ENCODE peak calls at places on chromosomes 7 and 10, in nine cellular contexts. A is transverse colon, E is stomach, U is uterus, O is IMR-90, H is thoracic aorta, W is astrocyte of the spinal cord, J is vagina, X is OCI-LY7. Q is an unnamed sample.

GRCh38 chr10:35564276-35564982 is 40.7 kb upstream of the GJD4 start:
- DNase-seq in H (no peak), J (no peak), X (peak), A (peak), W (peak), U (no peak), O (peak), E (no peak), Q (no peak)

GRCh38 chr10:117405730-117406129 is 30.5 kb upstream of the PDZD8 start:
- DNase-seq in O (no peak), J (no peak), X (no peak), W (no peak), H (no peak), U (no peak), E (no peak), A (no peak), Q (no peak)

GRCh38 chr7:82985144-82985802 is 177.4 kb downstream of the PCLO start:
- DNase-seq in W (no peak), J (no peak), X (no peak), E (no peak), H (no peak), U (no peak), O (no peak), A (no peak), Q (peak)

GRCh38 chr7:41907444-41907843 is 204.6 kb upstream of the INHBA start:
- DNase-seq in U (no peak), W (no peak), O (no peak), E (no peak), H (no peak), X (no peak), J (no peak), A (no peak), Q (no peak)

GRCh38 chr10:125152646-125153368 is 7.6 kb downstream of the CTBP2 start:
- DNase-seq in O (no peak), W (peak), A (peak), U (peak), J (no peak), E (peak), X (no peak), H (no peak), Q (peak)

GRCh38 chr7:148697256-148697841 is 1.4 kb upstream of the CUL1 start:
- DNase-seq in X (peak), A (peak), W (peak), U (peak), H (no peak), E (no peak), J (no peak), O (peak), Q (no peak)

GRCh38 chr7:117041822-117042221 is 88.5 kb downstream of the ST7 start:
- DNase-seq in W (no peak), U (no peak), H (no peak), J (no peak), E (no peak), X (no peak), O (no peak), A (no peak), Q (no peak)

GRCh38 chr10:93461807-93462178 is 20.3 kb downstream of the MYOF start:
- DNase-seq in X (peak), H (no peak), E (peak), J (no peak), O (peak), A (no peak), W (peak), U (no peak), Q (no peak)

GRCh38 chr10:61211468-61211867 is 241.7 kb downstream of the TMEM26 start:
- DNase-seq in X (no peak), J (no peak), H (no peak), O (no peak), A (no peak), E (no peak), W (no peak), U (no peak), Q (no peak)

GRCh38 chr10:22701132-22701851 is 13.1 kb downstream of the PIP4K2A start:
- DNase-seq in O (no peak), H (no peak), X (no peak), A (no peak), U (no peak), E (no peak), J (no peak), W (no peak), Q (no peak)

GRCh38 chr10:128055061-128055868 is 71.0 kb downstream of the MKI67 start:
- DNase-seq in W (no peak), A (peak), H (no peak), E (no peak), U (no peak), J (no peak), X (no peak), O (no peak), Q (no peak)

GRCh38 chr7:3134715-3135114 is 91.0 kb upstream of the CARD11 start:
- DNase-seq in H (no peak), X (no peak), U (no peak), E (no peak), J (no peak), W (no peak), A (no peak), O (no peak), Q (no peak)

GRCh38 chr7:1250901-1251300 is 18.2 kb downstream of the UNCX start:
- DNase-seq in O (no peak), A (no peak), U (no peak), J (no peak), X (no peak), W (no peak), H (no peak), E (no peak), Q (no peak)

GRCh38 chr10:50788951-50789904 is 49.5 kb downstream of the ASAH2B start:
- DNase-seq in E (no peak), W (peak), X (peak), U (no peak), J (no peak), A (no peak), H (no peak), O (peak), Q (no peak)

GRCh38 chr10:100998991-100999741 is 442 bp upstream of the LZTS2 start:
- DNase-seq in O (peak), A (peak), H (no peak), J (no peak), E (peak), X (peak), U (peak), W (peak), Q (peak)

GRCh38 chr7:46754135-46754730 is 827.7 kb downstream of the TNS3 start:
- DNase-seq in E (no peak), U (no peak), H (no peak), X (no peak), O (peak), J (no peak), A (no peak), W (peak), Q (no peak)

GRCh38 chr10:110192552-110192951 is 14.9 kb upstream of the MXI1 start:
- DNase-seq in U (no peak), E (no peak), J (no peak), A (no peak), O (no peak), H (no peak), X (no peak), W (no peak), Q (no peak)
- TF ChIP-seq CTCF in U (no peak), E (no peak), J (no peak), A (no peak), O (no peak), H (no peak), X (peak), W (no peak), Q (no peak)

GRCh38 chr7:26629696-26630095 is 234.7 kb downstream of the SKAP2 start:
- DNase-seq in H (no peak), O (no peak), J (no peak), X (no peak), A (no peak), U (no peak), W (no peak), E (no peak), Q (no peak)

GRCh38 chr7:26631601-26632000 is 232.8 kb downstream of the SKAP2 start:
- DNase-seq in X (no peak), H (no peak), W (no peak), U (no peak), J (no peak), A (no peak), E (no peak), O (no peak), Q (no peak)

GRCh38 chr7:26630361-26630760 is 234.0 kb downstream of the SKAP2 start:
- DNase-seq in H (no peak), E (no peak), W (no peak), O (no peak), J (no peak), X (no peak), A (no peak), U (no peak), Q (no peak)

GRCh38 chr7:26633557-26633956 is 230.8 kb downstream of the SKAP2 start:
- DNase-seq in H (no peak), O (no peak), J (no peak), U (no peak), A (no peak), X (no peak), E (no peak), W (no peak), Q (no peak)

GRCh38 chr7:26630941-26631580 is 233.3 kb downstream of the SKAP2 start:
- DNase-seq in U (no peak), E (no peak), O (no peak), W (no peak), A (no peak), X (no peak), J (no peak), H (no peak), Q (no peak)
- H3K4me3 ChIP-seq in U (no peak), E (no peak), O (no peak), W (no peak), A (no peak), X (no peak), J (no peak), H (no peak), Q (no peak)

DNA sequence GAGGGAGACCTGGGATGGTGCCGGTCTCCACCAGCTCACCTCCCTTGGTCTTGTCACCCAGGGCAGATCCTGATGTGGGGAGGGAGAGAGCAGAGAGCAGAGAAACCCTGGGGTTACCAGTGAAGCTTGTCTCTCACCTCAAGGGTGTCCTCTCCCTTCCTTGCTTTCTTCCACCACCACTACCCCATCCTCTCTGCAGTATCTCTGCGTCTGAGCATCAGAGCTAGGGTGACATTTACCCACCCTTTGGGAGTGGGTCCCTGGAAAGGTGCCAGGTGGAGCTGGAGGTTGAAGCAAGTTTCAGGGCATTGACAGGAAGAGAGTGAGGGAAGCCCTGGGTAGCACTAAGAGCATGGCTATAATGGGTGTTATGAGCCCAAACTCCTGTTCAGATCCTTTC is 75.2 kb upstream of the ANLN start:
- DNase-seq in X (no peak), J (no peak), A (no peak), H (no peak), W (no peak), U (no peak), O (no peak), E (no peak), Q (no peak)
- TF ChIP-seq CTCF in X (no peak), J (no peak), A (no peak), H (no peak), W (no peak), U (no peak), O (no peak), E (no peak), Q (no peak)

GRCh38 chr10:71375954-71376353 is 20.8 kb upstream of the CDH23 start:
- DNase-seq in U (no peak), E (no peak), A (no peak), W (no peak), O (no peak), X (no peak), H (no peak), J (no peak), Q (no peak)
- H3K4me3 ChIP-seq in U (no peak), E (no peak), A (no peak), W (no peak), O (no peak), X (peak), H (no peak), J (no peak), Q (no peak)

DNA sequence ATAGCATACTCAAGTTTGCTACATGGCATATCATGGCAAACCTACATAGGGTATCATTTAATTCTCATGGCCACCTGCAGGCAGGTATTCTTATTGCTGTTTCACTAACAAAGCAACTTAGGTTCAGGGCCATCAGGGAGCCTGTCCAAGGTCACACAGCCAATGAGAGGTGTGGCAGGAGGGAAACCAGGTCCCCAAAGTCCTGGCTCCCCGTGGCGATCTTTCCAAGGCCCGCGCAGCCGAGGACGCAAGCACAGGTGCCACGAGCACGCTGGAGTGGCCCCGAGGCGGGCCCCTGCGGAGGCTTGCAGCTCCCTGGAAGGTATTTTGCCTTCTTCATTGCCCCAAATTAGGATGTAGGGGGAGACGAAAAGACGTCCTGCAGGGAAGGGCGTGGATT is 20.8 kb downstream of the PRKAG2 start:
- DNase-seq in X (no peak), H (no peak), E (no peak), O (no peak), U (no peak), W (no peak), J (no peak), A (no peak), Q (no peak)
- TF ChIP-seq CTCF in X (no peak), H (no peak), E (no peak), O (no peak), U (no peak), W (no peak), J (no peak), A (no peak), Q (no peak)

GRCh38 chr7:74284781-74285259 is 4.4 kb upstream of the CLIP2 start:
- DNase-seq in H (no peak), U (no peak), W (no peak), O (no peak), A (peak), J (no peak), X (no peak), E (peak), Q (no peak)
- H3K4me3 ChIP-seq in H (no peak), U (no peak), W (no peak), O (no peak), A (no peak), J (no peak), X (no peak), E (no peak), Q (no peak)

DNA sequence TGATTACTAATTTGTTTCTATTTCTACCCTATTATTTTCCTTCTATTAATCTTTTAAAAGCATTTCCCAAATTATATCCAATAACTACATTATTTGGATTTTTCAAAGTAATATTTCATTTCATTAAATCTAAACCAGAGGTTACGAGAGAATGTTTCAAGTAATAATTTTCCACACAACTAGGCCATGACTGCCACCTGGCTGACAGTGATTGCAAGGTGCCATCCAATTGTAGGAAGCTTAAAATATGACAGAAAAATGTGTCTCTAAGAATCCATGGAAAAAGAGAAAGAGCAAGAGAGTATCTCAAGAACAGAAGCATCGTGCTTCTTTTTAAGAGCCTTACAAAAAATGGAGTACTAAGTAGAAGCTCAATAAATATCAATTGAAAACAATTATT is 48.7 kb downstream of the TPK1 start:
- DNase-seq in A (no peak), H (no peak), J (no peak), U (no peak), W (no peak), O (no peak), X (peak), E (no peak), Q (no peak)
- TF ChIP-seq CTCF in A (peak), H (peak), J (no peak), U (no peak), W (no peak), O (no peak), X (peak), E (no peak), Q (no peak)

DNA sequence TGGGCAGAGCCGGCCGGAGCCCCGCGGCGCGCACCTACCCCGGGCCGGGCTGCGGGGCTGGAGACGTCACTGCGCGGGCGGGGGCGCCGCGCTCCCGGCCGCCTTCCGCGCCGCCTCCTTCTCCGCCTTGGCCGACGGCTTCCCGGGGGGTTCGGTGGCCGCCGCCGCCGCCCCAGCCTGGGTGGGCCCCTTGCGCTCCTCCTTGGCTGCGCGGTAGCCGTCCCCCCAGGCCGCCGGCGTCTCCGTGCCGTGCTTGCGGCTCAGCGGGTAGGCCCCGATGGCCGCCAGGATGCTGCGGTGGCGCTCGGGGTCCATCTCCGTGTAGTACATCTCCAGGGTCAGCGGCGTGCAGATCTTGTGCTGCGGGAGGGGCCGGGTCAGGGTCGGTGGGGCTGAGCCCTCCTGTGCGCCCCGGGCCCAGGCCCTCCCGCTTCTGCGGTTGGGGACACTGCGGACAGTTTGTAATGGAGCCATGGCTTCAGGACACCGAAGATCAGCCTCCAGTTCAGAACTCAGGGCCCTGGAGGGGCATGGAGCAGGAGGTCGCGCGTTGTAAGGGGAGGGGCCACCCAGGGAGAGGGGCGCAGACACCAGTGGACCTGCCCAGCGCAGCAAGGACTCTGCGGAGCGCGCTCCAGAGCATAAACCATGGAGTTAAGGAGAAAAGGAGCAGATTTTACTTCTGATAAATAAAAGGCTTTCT is 10.8 kb downstream of the CALY start:
- DNase-seq in X (no peak), E (no peak), O (no peak), A (no peak), W (no peak), J (no peak), U (no peak), H (no peak), Q (no peak)
- H3K4me3 ChIP-seq in X (no peak), E (peak), O (peak), A (peak), W (peak), J (peak), U (peak), H (peak), Q (peak)

GRCh38 chr10:121975295-121976086 is 474 bp upstream of the NSMCE4A start:
- DNase-seq in O (no peak), J (no peak), W (no peak), H (no peak), E (no peak), A (no peak), U (no peak), X (peak), Q (no peak)
- TF ChIP-seq CTCF in O (no peak), J (peak), W (peak), H (peak), E (no peak), A (no peak), U (no peak), X (peak), Q (no peak)